ENCODE peak calls at places on chromosome 9, in five cellular contexts. Y is K562, Z is H1, C is SK-N-SH, Q is HepG2. B is an unnamed sample.

GRCh38 chr9:27861887-27862286 is 288.6 kb upstream of the C9orf72 start:
- DNase-seq in Z (no peak), C (no peak), Q (no peak), Y (no peak), B (no peak)

GRCh38 chr9:86485359-86485758 is 131.1 kb upstream of the TUT7 start:
- DNase-seq in C (no peak), Q (no peak), Z (no peak), Y (no peak), B (no peak)

GRCh38 chr9:78294290-78295176 is 2.4 kb upstream of the PSAT1 start:
- DNase-seq in Q (no peak), Y (no peak), C (no peak), Z (no peak), B (no peak)

GRCh38 chr9:112361602-112362001 is 18.3 kb upstream of the HSDL2 start:
- DNase-seq in Z (no peak), Y (no peak), C (peak; percentile 18), Q (peak; percentile 37), B (no peak)

GRCh38 chr9:137673871-137674270 is 55.1 kb downstream of the EHMT1 start:
- DNase-seq in Q (no peak), C (peak; percentile 60), Z (no peak), Y (no peak), B (no peak)

GRCh38 chr9:121191235-121191634 is 10.4 kb downstream of the RAB14 start:
- DNase-seq in C (no peak), Y (no peak), Q (no peak), Z (no peak), B (no peak)

GRCh38 chr9:36337002-36337401 is 63.1 kb downstream of the RNF38 start:
- DNase-seq in Z (no peak), C (no peak), Y (no peak), Q (no peak), B (no peak)

GRCh38 chr9:137453643-137454081 is 5.5 kb downstream of the NSMF start:
- DNase-seq in Q (peak; percentile 41), Y (peak; percentile 82), Z (peak; percentile 86), C (peak; percentile 93), B (peak; percentile 91)

GRCh38 chr9:127166651-127167524 is 44.5 kb upstream of the ANGPTL2 start:
- DNase-seq in Z (no peak), Q (no peak), C (no peak), Y (peak; percentile 63), B (peak; percentile 44)

GRCh38 chr9:134807726-134808125 is 72.9 kb upstream of the FCN2 start:
- DNase-seq in C (no peak), Q (no peak), Z (no peak), Y (no peak), B (no peak)

GRCh38 chr9:21831841-21832509 is 29.5 kb downstream of the MTAP start:
- DNase-seq in Y (no peak), C (no peak), Z (no peak), Q (no peak), B (no peak)

GRCh38 chr9:82558855-82559615 is 503.9 kb downstream of the RASEF start:
- DNase-seq in Q (peak; percentile 33), C (no peak), Z (no peak), Y (no peak), B (no peak)

GRCh38 chr9:6015278-6016157 is at the start of gene RANBP6:
- DNase-seq in C (peak; percentile 90), Q (peak; percentile 74), Y (peak; percentile 81), Z (peak; percentile 94), B (peak; percentile 73)

GRCh38 chr9:274101-274500 is 59.4 kb downstream of the DOCK8 start:
- DNase-seq in Z (no peak), Q (no peak), C (no peak), Y (no peak), B (no peak)

GRCh38 chr9:20526500-20527319 is 95.6 kb downstream of the MLLT3 start:
- DNase-seq in Q (peak; percentile 17), C (no peak), Y (no peak), Z (no peak), B (no peak)

GRCh38 chr9:5813837-5814236 is 19.1 kb downstream of the ERMP1 start:
- DNase-seq in Q (no peak), C (no peak), Z (no peak), Y (no peak), B (no peak)

GRCh38 chr9:110088099-110088498 is 119.9 kb downstream of the C9orf152 start:
- DNase-seq in C (no peak), Q (no peak), Z (no peak), Y (no peak), B (no peak)

GRCh38 chr9:69104830-69105527 is 69.1 kb upstream of the TJP2 start:
- DNase-seq in Q (peak; percentile 86), C (no peak), Z (peak; percentile 62), Y (no peak), B (no peak)

GRCh38 chr9:75962186-75963036 is 71.9 kb downstream of the PCSK5 start:
- DNase-seq in Z (no peak), Q (no peak), Y (no peak), C (no peak), B (no peak)

GRCh38 chr9:124522121-124523098 is 15.2 kb upstream of the NR5A1 start:
- DNase-seq in Y (no peak), Q (no peak), Z (peak; percentile 69), C (no peak), B (no peak)

GRCh38 chr9:90025816-90026215 is 421.0 kb downstream of the GADD45G start:
- DNase-seq in C (no peak), Z (no peak), Y (no peak), Q (no peak), B (no peak)

GRCh38 chr9:95722141-95722540 is 153.3 kb upstream of the ERCC6L2 start:
- DNase-seq in C (no peak), Q (no peak), Y (no peak), Z (no peak), B (no peak)

GRCh38 chr9:71690058-71690691 is 78.1 kb downstream of the CEMIP2 start:
- DNase-seq in Y (no peak), C (no peak), Q (no peak), Z (no peak), B (no peak)

GRCh38 chr9:92141144-92142129 is 26.2 kb upstream of the SPTLC1 start:
- DNase-seq in Q (no peak), Y (peak; percentile 34), C (peak; percentile 79), Z (peak; percentile 80), B (no peak)

GRCh38 chr9:98869866-98870265 is 62.4 kb downstream of the GALNT12 start:
- DNase-seq in Z (no peak), C (no peak), Y (no peak), Q (no peak), B (no peak)

GRCh38 chr9:115614931-115615401 is 497.0 kb upstream of the TNC start:
- DNase-seq in Z (no peak), C (no peak), Q (no peak), Y (no peak), B (no peak)

GRCh38 chr9:111179577-111179976 is 141.3 kb upstream of the LPAR1 start:
- DNase-seq in Z (no peak), Q (no peak), C (no peak), Y (no peak), B (no peak)

GRCh38 chr9:4678679-4679267 is 596 bp upstream of the CDC37L1 start:
- DNase-seq in Z (no peak), Y (no peak), Q (peak; percentile 41), C (peak; percentile 28), B (no peak)

GRCh38 chr9:109797006-109797405 is 17.0 kb downstream of the PALM2AKAP2 start:
- DNase-seq in C (no peak), Y (no peak), Q (no peak), Z (no peak), B (no peak)

GRCh38 chr9:114409103-114409780 is 21.5 kb upstream of the AKNA start:
- DNase-seq in C (no peak), Q (no peak), Z (no peak), Y (no peak), B (no peak)

GRCh38 chr9:84271004-84271886 is 69.3 kb downstream of the SLC28A3 start:
- DNase-seq in Z (peak; percentile 63), Q (no peak), C (peak; percentile 56), Y (no peak), B (no peak)

GRCh38 chr9:95515272-95516113 is 1.3 kb downstream of the PTCH1 start:
- DNase-seq in Q (no peak), C (peak; percentile 82), Z (peak; percentile 77), Y (no peak), B (no peak)

GRCh38 chr9:16461851-16462250 is 408.6 kb downstream of the BNC2 start:
- DNase-seq in C (no peak), Q (no peak), Y (no peak), Z (no peak), B (no peak)

DNA sequence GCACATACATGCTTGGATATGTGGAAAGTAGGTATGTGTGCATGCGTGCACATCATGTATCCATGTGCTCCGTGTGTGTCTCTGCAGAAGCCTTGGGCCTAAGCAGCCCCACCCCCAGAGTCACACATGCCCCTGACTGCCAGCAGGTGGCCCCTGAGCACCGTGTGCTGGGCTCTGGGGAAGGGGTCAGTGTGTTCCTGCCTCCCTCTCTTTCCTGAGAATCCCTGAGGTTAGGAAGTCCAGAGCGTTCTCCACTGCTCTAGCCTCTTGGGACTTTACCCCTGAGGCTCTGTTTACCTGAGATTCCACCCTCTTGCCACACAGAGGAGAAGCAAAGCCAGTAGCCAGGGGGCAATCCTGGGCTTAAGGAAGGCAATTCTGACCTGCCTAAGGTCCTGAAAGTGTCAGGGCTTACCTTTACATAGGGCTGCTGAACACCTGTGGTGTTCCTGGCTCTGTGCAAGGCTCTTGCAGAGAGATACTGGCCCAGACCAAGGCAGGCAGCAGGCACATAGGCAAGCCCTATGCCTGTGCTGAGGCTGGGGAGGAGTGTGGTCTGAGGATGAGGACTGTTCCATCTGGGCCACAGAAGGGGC is 207.3 kb downstream of the TMEM38B start:
- DNase-seq in Z (peak; percentile 70), Q (peak; percentile 25), Y (peak; percentile 60), C (peak; percentile 84), B (peak; percentile 31)
- TF ChIP-seq TAF1 in Z (no peak), Q (no peak), Y (no peak), C (no peak), B (no peak)

GRCh38 chr9:91042541-91042940 is 240.9 kb downstream of the SYK start:
- DNase-seq in Y (no peak), Z (no peak), Q (no peak), C (no peak), B (no peak)
- TF ChIP-seq TAF1 in Y (no peak), Z (no peak), Q (no peak), C (no peak), B (no peak)

GRCh38 chr9:34096751-34097150 is 29.7 kb downstream of the DCAF12 start:
- DNase-seq in Y (no peak), Q (no peak), Z (no peak), C (no peak), B (no peak)
- TF ChIP-seq TAF1 in Y (no peak), Q (no peak), Z (no peak), C (no peak), B (no peak)

DNA sequence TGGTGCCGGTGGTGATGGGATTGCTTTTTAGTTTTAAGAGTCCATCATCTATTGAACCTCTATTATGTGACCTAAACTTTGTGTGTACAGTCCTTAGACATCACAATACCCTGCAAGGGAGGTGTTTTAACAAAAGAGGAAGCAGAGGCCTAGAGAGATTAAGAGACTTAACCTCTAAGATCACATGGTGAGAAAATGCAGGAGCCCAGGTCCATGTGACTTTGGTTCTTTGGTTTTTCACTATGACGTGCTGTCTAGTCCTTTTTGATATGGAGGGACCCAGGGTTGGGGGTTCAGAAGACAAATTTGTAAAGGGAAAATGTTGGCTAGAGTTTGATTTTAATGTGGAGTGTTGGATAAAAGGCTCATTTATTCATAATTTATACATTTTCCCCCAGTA is 34.1 kb upstream of the TRMT10B start:
- DNase-seq in Q (no peak), C (no peak), Y (no peak), Z (no peak), B (no peak)
- TF ChIP-seq TAF1 in Q (no peak), C (no peak), Y (no peak), Z (no peak), B (no peak)

GRCh38 chr9:125946397-125946796 is 199.2 kb downstream of the PBX3 start:
- DNase-seq in Y (no peak), Q (no peak), C (no peak), Z (no peak), B (no peak)

GRCh38 chr9:125942111-125942510 is 194.9 kb downstream of the PBX3 start:
- DNase-seq in Q (no peak), C (no peak), Z (no peak), Y (no peak), B (no peak)
- TF ChIP-seq TAF1 in Q (no peak), C (no peak), Z (no peak), Y (no peak), B (no peak)